ENCODE peak calls at places on chromosomes 7 and 10, in seven cellular contexts. J, D, Q, T, N, C and H are unnamed samples.

GRCh38 chr10:22476601-22477364 is 131.5 kb downstream of the SPAG6 start:
- DNase-seq in J (no peak), D (no peak), Q (no peak), T (no peak), N (no peak), C (no peak), H (no peak)

GRCh38 chr10:43347997-43348396 is 23.4 kb upstream of the FXYD4 start:
- DNase-seq in J (no peak), D (no peak), Q (no peak), T (no peak), N (no peak), C (no peak), H (no peak)

GRCh38 chr10:71230656-71231025 is 18.3 kb downstream of the UNC5B start:
- DNase-seq in J (no peak), D (no peak), Q (no peak), T (no peak), N (no peak), C (no peak), H (no peak)

GRCh38 chr10:6494934-6495592 is 85.0 kb downstream of the PRKCQ start:
- DNase-seq in J (no peak), D (no peak), Q (no peak), T (no peak), N (no peak), C (no peak), H (peak; percentile 36)

GRCh38 chr7:75638607-75639070 is 100.1 kb downstream of the HIP1 start:
- DNase-seq in J (no peak), D (no peak), Q (peak; percentile 59), T (peak; percentile 92), N (no peak), C (no peak), H (peak; percentile 54)

GRCh38 chr10:130790339-130790738 is 521.2 kb downstream of the TCERG1L start:
- DNase-seq in J (no peak), D (no peak), Q (no peak), T (no peak), N (no peak), C (no peak), H (no peak)

GRCh38 chr7:112869111-112869774 is 79.0 kb upstream of the TMEM168 start:
- DNase-seq in J (peak; percentile 41), D (peak; percentile 52), Q (peak; percentile 84), T (peak; percentile 55), N (peak; percentile 59), C (peak; percentile 9), H (peak; percentile 14)

GRCh38 chr10:80694930-80695329 is 157.2 kb downstream of the SH2D4B start:
- DNase-seq in J (no peak), D (no peak), Q (no peak), T (no peak), N (no peak), C (no peak), H (peak; percentile 26)

GRCh38 chr7:51187941-51188340 is 128.7 kb downstream of the COBL start:
- DNase-seq in J (no peak), D (no peak), Q (no peak), T (peak; percentile 34), N (peak; percentile 50), C (no peak), H (peak; percentile 19)

GRCh38 chr10:30534465-30535144 is 94.9 kb downstream of the LYZL2 start:
- DNase-seq in J (peak; percentile 64), D (peak; percentile 67), Q (peak; percentile 70), T (peak; percentile 68), N (no peak), C (no peak), H (peak; percentile 36)

GRCh38 chr10:23976285-23976684 is 232.7 kb upstream of the KIAA1217 start:
- DNase-seq in J (no peak), D (no peak), Q (no peak), T (no peak), N (no peak), C (no peak), H (no peak)

GRCh38 chr10:36943534-36943933 is 181.9 kb upstream of the ANKRD30A start:
- DNase-seq in J (no peak), D (no peak), Q (no peak), T (no peak), N (no peak), C (no peak), H (no peak)

GRCh38 chr10:60035984-60036383 is 129.6 kb upstream of the CCDC6 start:
- DNase-seq in J (no peak), D (no peak), Q (no peak), T (no peak), N (no peak), C (no peak), H (no peak)

GRCh38 chr10:71964669-71965515 is 697 bp downstream of the CHST3 start:
- DNase-seq in J (no peak), D (no peak), Q (no peak), T (peak; percentile 80), N (no peak), C (no peak), H (peak; percentile 33)

GRCh38 chr10:59648711-59649201 is 60.9 kb downstream of the SLC16A9 start:
- DNase-seq in J (no peak), D (no peak), Q (no peak), T (no peak), N (no peak), C (no peak), H (no peak)

GRCh38 chr10:132407846-132408278 is 10.9 kb downstream of the PWWP2B start:
- DNase-seq in J (no peak), D (no peak), Q (no peak), T (peak; percentile 55), N (no peak), C (no peak), H (peak; percentile 97)

GRCh38 chr10:110845372-110845755 is 26.4 kb upstream of the PDCD4 start:
- DNase-seq in J (no peak), D (no peak), Q (no peak), T (no peak), N (no peak), C (no peak), H (no peak)

DNA sequence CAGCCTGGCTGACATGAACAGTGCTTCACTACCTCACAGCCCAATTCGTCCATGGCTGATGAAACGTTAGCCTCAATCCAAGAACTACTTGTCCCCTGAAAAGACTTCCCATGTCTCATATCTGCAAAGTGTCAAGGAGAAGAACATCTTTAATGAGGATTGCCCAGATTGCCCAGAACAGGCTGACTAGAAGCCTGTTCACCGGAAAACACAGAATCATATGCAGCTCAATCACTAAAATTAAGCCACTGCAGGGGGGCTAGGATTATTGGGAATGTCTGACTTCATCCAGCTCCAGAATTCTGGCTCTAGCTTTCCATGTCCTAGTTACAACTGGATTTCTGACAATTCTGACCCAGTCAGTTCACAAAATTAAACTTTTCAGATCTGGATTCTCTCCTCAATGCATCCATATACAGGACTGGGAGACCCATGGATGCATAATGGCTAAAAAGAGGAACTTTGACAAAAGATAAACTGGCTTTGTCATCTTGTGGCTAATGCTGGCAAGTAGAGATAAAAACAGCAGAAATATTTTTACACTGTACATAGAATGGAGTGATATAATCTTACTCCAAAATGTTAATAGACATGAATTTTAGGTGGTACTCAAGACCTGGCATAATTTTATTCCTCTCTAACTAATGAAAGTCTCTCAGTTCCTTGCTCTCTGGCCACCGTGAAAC is 467.0 kb upstream of the POT1 start:
- DNase-seq in J (no peak), D (no peak), Q (no peak), T (no peak), N (no peak), C (no peak), H (no peak)
- TF ChIP-seq JUND in J (no peak), D (no peak), Q (no peak), T (no peak), N (no peak), C (no peak), H (no peak)

GRCh38 chr10:123990889-123991288 is 99.3 kb upstream of the CPXM2 start:
- DNase-seq in J (no peak), D (no peak), Q (no peak), T (no peak), N (no peak), C (no peak), H (no peak)
- TF ChIP-seq JUND in J (no peak), D (no peak), Q (no peak), T (no peak), N (no peak), C (no peak), H (no peak)

DNA sequence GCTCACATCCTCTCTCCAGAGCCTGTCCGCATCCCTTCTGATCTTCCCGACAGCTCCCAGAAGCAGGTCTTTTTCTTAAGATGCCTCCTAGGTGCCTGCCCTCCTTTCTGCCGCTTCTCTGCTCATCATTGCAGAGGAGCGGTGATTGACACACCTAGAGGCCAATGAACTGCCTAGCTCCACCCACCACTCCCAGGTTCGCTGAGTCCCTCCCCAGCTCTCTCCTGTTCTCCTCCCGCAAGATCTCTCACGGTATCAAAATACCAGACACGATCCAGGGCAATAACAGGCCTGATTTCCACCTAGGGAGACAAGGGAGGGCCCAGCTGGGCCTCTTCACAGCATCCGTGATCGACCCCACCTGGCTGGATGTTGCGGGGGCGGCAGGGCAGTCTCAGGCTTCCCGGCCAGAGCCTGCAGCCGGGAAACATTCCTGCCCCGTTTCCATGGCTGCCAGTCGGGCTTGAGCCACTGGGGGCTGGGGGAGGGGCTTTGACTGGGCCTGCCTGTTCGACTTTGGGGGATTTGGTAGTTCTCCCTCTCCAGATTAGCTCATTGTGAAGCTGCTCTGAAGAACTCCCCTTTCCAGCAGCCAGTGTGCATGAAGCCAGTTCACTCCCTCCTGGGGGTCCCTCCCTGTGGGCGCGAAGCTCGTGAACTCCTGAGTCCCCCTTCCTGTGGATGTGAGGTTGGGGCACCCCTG is 373.5 kb downstream of the RPS24 start:
- DNase-seq in J (peak; percentile 90), D (peak; percentile 20), Q (peak; percentile 94), T (peak; percentile 91), N (peak; percentile 92), C (peak; percentile 1), H (peak; percentile 98)
- TF ChIP-seq JUND in J (no peak), D (no peak), Q (no peak), T (no peak), N (no peak), C (no peak), H (no peak)

GRCh38 chr10:88297103-88297502 is 286.0 kb downstream of the RNLS start:
- DNase-seq in J (no peak), D (no peak), Q (no peak), T (no peak), N (no peak), C (no peak), H (no peak)

GRCh38 chr10:88292185-88292514 is 291.0 kb downstream of the RNLS start:
- DNase-seq in J (no peak), D (no peak), Q (no peak), T (no peak), N (no peak), C (no peak), H (no peak)

GRCh38 chr10:88291289-88292184 is 291.6 kb downstream of the RNLS start:
- DNase-seq in J (no peak), D (no peak), Q (no peak), T (no peak), N (no peak), C (no peak), H (no peak)

GRCh38 chr10:88293073-88293472 is 290.0 kb downstream of the RNLS start:
- DNase-seq in J (no peak), D (no peak), Q (no peak), T (no peak), N (no peak), C (no peak), H (no peak)

DNA sequence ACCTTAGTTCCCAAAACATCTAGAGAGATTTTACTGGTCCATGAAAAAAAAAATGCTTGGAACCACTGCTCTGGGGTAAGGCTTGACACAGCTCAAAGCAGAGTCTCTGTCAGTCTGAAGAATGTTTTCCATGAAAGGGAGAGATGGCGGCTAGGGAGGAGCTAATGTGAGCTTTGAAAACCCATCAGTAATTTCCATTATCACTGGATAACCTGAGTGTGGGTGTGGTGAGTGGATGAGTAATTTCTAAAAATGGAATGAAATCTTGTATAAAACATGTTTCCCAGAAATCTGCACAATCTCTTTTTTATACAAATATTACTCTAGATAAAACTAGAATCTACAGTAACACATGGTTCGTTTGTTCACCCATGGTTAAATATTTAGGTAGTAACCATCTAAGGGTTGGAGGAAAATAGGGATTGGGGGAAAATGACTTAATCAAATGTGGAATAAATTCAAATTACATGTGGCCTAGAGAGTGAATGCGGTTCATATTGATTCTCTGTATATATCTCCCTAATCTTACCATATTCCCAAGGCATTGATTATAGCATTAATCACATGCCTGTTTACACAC is 289.4 kb downstream of the RNLS start:
- DNase-seq in J (no peak), D (no peak), Q (no peak), T (no peak), N (no peak), C (no peak), H (no peak)
- TF ChIP-seq JUND in J (no peak), D (no peak), Q (no peak), T (no peak), N (no peak), C (no peak), H (no peak)